ENCODE peak calls at places on chromosomes 2 and 18, in nine cellular contexts. W is heart right ventricle; Q is A549; U is upper lobe of right lung; J is AG04450; P is Peyer's patch; E is naive thymus-derived CD4-positive, alpha-beta T cell; V is WERI-Rb-1; H is CD4-positive, alpha-beta T cell. O is an unnamed sample.

GRCh38 chr2:59726226-59726800 is 827.1 kb downstream of the BCL11A start:
- DNase-seq in J (no peak), E (no peak), V (no peak), W (no peak), P (no peak), Q (no peak), H (no peak), U (no peak), O (no peak)

GRCh38 chr2:88627856-88628568 is 748 bp upstream of the EIF2AK3 start:
- DNase-seq in J (peak; percentile 83), V (peak; percentile 90), H (peak; percentile 50), E (peak; percentile 80), P (peak; percentile 90), W (peak; percentile 88), Q (peak; percentile 81), U (peak; percentile 96), O (peak; percentile 99)

GRCh38 chr18:43596106-43596712 is 318.9 kb upstream of the SYT4 start:
- DNase-seq in E (no peak), V (no peak), H (no peak), P (no peak), Q (peak; percentile 5), W (no peak), U (no peak), J (no peak), O (no peak)

GRCh38 chr2:37670378-37671012 is 947 bp downstream of the CDC42EP3 start:
- DNase-seq in Q (no peak), V (no peak), U (no peak), J (no peak), P (peak; percentile 41), H (no peak), E (no peak), W (peak; percentile 23), O (no peak)

GRCh38 chr2:113370478-113371091 is 66.9 kb upstream of the ZNG1B start:
- DNase-seq in Q (peak; percentile 67), H (peak; percentile 49), P (peak; percentile 33), W (peak; percentile 42), J (peak; percentile 43), E (peak; percentile 58), V (peak; percentile 73), U (no peak), O (peak; percentile 81)

GRCh38 chr18:56756971-56757370 is 105.8 kb downstream of the WDR7 start:
- DNase-seq in J (no peak), H (no peak), Q (no peak), U (no peak), W (no peak), V (peak; percentile 29), E (no peak), P (no peak), O (no peak)

GRCh38 chr18:26804474-26804873 is 61.0 kb downstream of the AQP4 start:
- DNase-seq in V (peak; percentile 31), U (no peak), P (no peak), Q (no peak), W (no peak), J (no peak), H (no peak), E (no peak), O (no peak)

GRCh38 chr2:203599509-203599908 is 64.4 kb upstream of the RAPH1 start:
- DNase-seq in V (no peak), E (no peak), P (no peak), H (no peak), U (no peak), J (no peak), Q (no peak), W (no peak), O (no peak)

GRCh38 chr2:191866195-191866594 is 19.3 kb upstream of the CAVIN2 start:
- DNase-seq in U (no peak), V (no peak), E (no peak), H (no peak), J (no peak), P (no peak), W (no peak), Q (no peak), O (no peak)

GRCh38 chr18:44681611-44682010 is 923 bp downstream of the SETBP1 start:
- DNase-seq in Q (no peak), E (no peak), H (no peak), U (no peak), W (no peak), J (no peak), V (no peak), P (no peak), O (no peak)

GRCh38 chr2:55120634-55121359 is 70.5 kb upstream of the RTN4 start:
- DNase-seq in U (peak; percentile 74), W (peak; percentile 56), H (no peak), P (no peak), Q (no peak), J (no peak), V (peak; percentile 97), E (no peak), O (no peak)

GRCh38 chr18:55546873-55547704 is 40.9 kb downstream of the TCF4 start:
- DNase-seq in Q (no peak), J (peak; percentile 39), E (no peak), P (no peak), U (no peak), V (peak; percentile 20), W (no peak), H (no peak), O (peak; percentile 63)

GRCh38 chr2:148888003-148888501 is 13.0 kb downstream of the KIF5C start:
- DNase-seq in W (no peak), P (no peak), J (no peak), Q (no peak), U (no peak), E (no peak), H (no peak), V (no peak), O (no peak)

GRCh38 chr2:195496991-195497390 is 160.0 kb upstream of the SLC39A10 start:
- DNase-seq in P (no peak), J (no peak), Q (no peak), E (no peak), H (no peak), W (no peak), U (no peak), V (no peak), O (no peak)

GRCh38 chr2:158006961-158007664 is 94.6 kb upstream of the UPP2 start:
- DNase-seq in E (no peak), V (no peak), P (no peak), J (no peak), H (no peak), U (peak; percentile 73), Q (no peak), W (no peak), O (no peak)

GRCh38 chr2:191632426-191632825 is 45.5 kb upstream of the NABP1 start:
- DNase-seq in H (no peak), V (no peak), U (no peak), E (no peak), Q (no peak), W (no peak), J (no peak), P (no peak), O (no peak)

GRCh38 chr2:21740529-21740928 is 616.8 kb downstream of the TDRD15 start:
- DNase-seq in V (no peak), E (no peak), H (no peak), P (no peak), Q (no peak), W (no peak), U (no peak), J (no peak), O (no peak)

GRCh38 chr2:182718459-182718858 is 2.4 kb downstream of the DNAJC10 start:
- DNase-seq in W (no peak), Q (no peak), U (no peak), J (no peak), V (no peak), P (no peak), E (no peak), H (no peak), O (no peak)

GRCh38 chr2:231717281-231718180 is 9.2 kb downstream of the PTMA start:
- DNase-seq in E (no peak), J (no peak), U (peak; percentile 78), V (peak; percentile 69), W (no peak), H (no peak), P (no peak), Q (peak; percentile 58), O (no peak)

GRCh38 chr18:3448845-3449701 is 899 bp upstream of the TGIF1 start:
- DNase-seq in W (peak; percentile 77), P (peak; percentile 86), J (no peak), E (peak; percentile 77), H (peak; percentile 70), Q (no peak), U (peak; percentile 93), V (no peak), O (peak; percentile 97)

GRCh38 chr2:235978022-235978421 is 190.2 kb downstream of the GBX2 start:
- DNase-seq in V (peak; percentile 45), E (no peak), W (no peak), J (no peak), H (no peak), P (no peak), Q (no peak), U (no peak), O (no peak)
- H3K27ac ChIP-seq in V (peak overlapping the region; percentile 36), E (no peak overlapping the region), W (no peak overlapping the region), J (no peak overlapping the region), H (no peak overlapping the region), P (no peak overlapping the region), Q (no peak overlapping the region), U (no peak overlapping the region), O (no peak overlapping the region)

DNA sequence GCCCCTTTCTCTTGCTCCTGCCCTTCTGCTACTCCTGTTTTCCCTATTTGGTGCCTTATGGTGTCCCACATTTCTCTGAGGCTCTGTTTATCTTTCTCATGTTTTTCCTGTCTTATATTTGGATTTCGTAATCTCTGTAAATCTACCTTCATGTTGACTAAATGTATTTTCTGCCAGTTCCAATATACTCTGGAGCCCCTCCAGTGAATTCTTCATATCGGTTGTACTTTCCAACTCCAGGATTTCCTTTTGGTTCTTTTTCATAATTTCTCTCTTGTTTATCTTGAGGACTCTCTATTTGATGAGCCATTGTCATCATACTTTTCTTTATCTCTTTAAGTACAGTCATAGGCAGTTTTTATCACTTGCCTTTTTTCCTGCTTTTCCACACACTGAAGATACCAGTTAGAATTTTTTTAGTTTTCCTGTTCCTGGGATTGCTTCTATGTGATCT is 19.1 kb downstream of the SCLY start:
- DNase-seq in H (no peak), E (no peak), P (no peak), V (no peak), U (no peak), Q (no peak), W (no peak), J (no peak), O (no peak)
- H3K27ac ChIP-seq in H (no peak overlapping the region), E (no peak overlapping the region), P (no peak overlapping the region), V (no peak overlapping the region), U (no peak overlapping the region), Q (no peak overlapping the region), W (no peak overlapping the region), J (no peak overlapping the region), O (no peak overlapping the region)

DNA sequence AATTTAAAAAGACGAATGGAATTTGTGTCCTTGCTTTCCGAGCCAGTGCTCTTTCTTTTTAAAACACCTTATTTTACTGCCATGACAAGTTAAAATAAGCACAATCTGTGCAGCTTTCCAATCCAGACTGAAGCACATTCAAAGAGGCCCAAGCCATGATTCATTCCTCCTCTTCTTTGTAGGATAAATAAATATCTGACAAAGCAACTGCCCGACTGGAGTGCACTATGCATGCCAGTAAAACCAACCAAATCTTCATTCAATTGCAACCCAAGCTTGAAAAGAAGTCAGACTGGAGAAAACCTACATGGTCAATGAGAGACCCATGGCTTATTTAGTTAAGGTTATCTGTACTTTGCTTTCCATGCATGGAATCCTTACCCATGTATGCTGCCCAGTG is 185.6 kb downstream of the ANKRD44 start:
- DNase-seq in P (no peak), E (no peak), Q (no peak), H (no peak), W (no peak), U (no peak), J (peak; percentile 70), V (no peak), O (no peak)
- H3K27ac ChIP-seq in P (no peak overlapping the region), E (no peak overlapping the region), Q (no peak overlapping the region), H (no peak overlapping the region), W (no peak overlapping the region), U (no peak overlapping the region), J (peak overlapping the region; percentile 59), V (no peak overlapping the region), O (no peak overlapping the region)

GRCh38 chr18:79971986-79972385 is 7.5 kb downstream of the HSBP1L1 start:
- DNase-seq in P (no peak), Q (no peak), J (no peak), W (no peak), H (no peak), U (no peak), E (no peak), V (no peak), O (no peak)
- H3K27ac ChIP-seq in P (no peak overlapping the region), Q (no peak overlapping the region), J (no peak overlapping the region), W (no peak overlapping the region), H (no peak overlapping the region), U (no peak overlapping the region), E (no peak overlapping the region), V (no peak overlapping the region), O (no peak overlapping the region)

O was measured in right atrium auricular region.